ENCODE peak calls at places on chromosomes 16 and 17, in six cellular contexts. T is cardiac fibroblast, C is esophagus muscularis mucosa, L is body of pancreas, P is kidney, O is BE2C. U is an unnamed sample.

GRCh38 chr16:1100084-1100800 is 4.2 kb upstream of the C1QTNF8 start:
- DNase-seq in C (no peak), P (no peak), O (no peak), L (no peak), T (no peak), U (no peak)

GRCh38 chr16:35497399-35497798 is 2038.0 kb downstream of the TP53TG3F start:
- DNase-seq in C (no peak), P (no peak), L (no peak), T (no peak), O (no peak), U (no peak)

GRCh38 chr16:86545481-86545880 is 9.6 kb downstream of the MTHFSD start:
- DNase-seq in C (no peak), T (no peak), P (no peak), O (no peak), L (no peak), U (no peak)

GRCh38 chr16:58464047-58464915 is 35.7 kb upstream of the NDRG4 start:
- DNase-seq in P (no peak), C (no peak), T (no peak), L (peak), O (peak), U (no peak)

GRCh38 chr16:87728026-87728425 is 37.8 kb downstream of the KLHDC4 start:
- DNase-seq in O (no peak), T (peak), L (no peak), C (no peak), P (no peak), U (no peak)

GRCh38 chr17:75153854-75154194 is 488 bp downstream of the JPT1 start:
- DNase-seq in T (no peak), L (no peak), P (peak), O (peak), C (no peak), U (no peak)

GRCh38 chr17:14067347-14067746 is 2.0 kb upstream of the COX10 start:
- DNase-seq in C (no peak), L (no peak), T (no peak), O (no peak), P (no peak), U (no peak)

GRCh38 chr16:15858921-15859668 is 2.3 kb upstream of the MYH11 start:
- DNase-seq in L (no peak), P (no peak), O (no peak), C (no peak), T (no peak), U (no peak)

GRCh38 chr17:17492085-17492484 is 4.1 kb downstream of the RASD1 start:
- DNase-seq in T (no peak), O (no peak), L (no peak), C (no peak), P (no peak), U (no peak)

GRCh38 chr17:2466936-2467335 is 44.8 kb downstream of the METTL16 start:
- DNase-seq in C (peak), T (no peak), P (no peak), L (no peak), O (no peak), U (peak)

GRCh38 chr17:80847506-80848230 is 144.0 kb upstream of the CHMP6 start:
- DNase-seq in O (no peak), P (peak), C (no peak), T (no peak), L (no peak), U (no peak)

GRCh38 chr16:5328546-5328945 is 231.0 kb upstream of the EEF2KMT start:
- DNase-seq in L (no peak), O (peak), C (no peak), P (no peak), T (no peak), U (no peak)

GRCh38 chr16:5072334-5073278 is 963 bp downstream of the ALG1 start:
- DNase-seq in C (no peak), T (no peak), P (no peak), O (no peak), L (no peak), U (no peak)

GRCh38 chr16:83458612-83459011 is 349.2 kb upstream of the HSBP1 start:
- DNase-seq in L (no peak), P (no peak), O (no peak), T (peak), C (no peak), U (peak)

GRCh38 chr16:85677383-85677967 is 11.3 kb downstream of the GINS2 start:
- DNase-seq in T (no peak), L (no peak), P (no peak), C (no peak), O (no peak), U (no peak)

GRCh38 chr17:1783834-1784611 is 22.2 kb downstream of the SERPINF1 start:
- DNase-seq in O (peak), L (peak), T (peak), P (peak), C (peak), U (peak)

GRCh38 chr16:27449434-27450188 is 47.6 kb downstream of the IL21R start:
- DNase-seq in T (no peak), O (no peak), C (no peak), P (no peak), L (peak), U (no peak)

GRCh38 chr16:11955713-11956123 is 9.3 kb upstream of the TNFRSF17 start:
- DNase-seq in O (no peak), L (no peak), P (no peak), T (peak), C (no peak), U (no peak)

GRCh38 chr17:4509923-4510614 is 11.4 kb downstream of the SPNS2 start:
- DNase-seq in T (no peak), C (no peak), O (no peak), P (peak), L (peak), U (no peak)

GRCh38 chr16:20504418-20504817 is 53.1 kb downstream of the ACSM2A start:
- DNase-seq in O (no peak), C (peak), P (no peak), L (no peak), T (no peak), U (no peak)

GRCh38 chr17:63181856-63182255 is 215.8 kb downstream of the TANC2 start:
- DNase-seq in P (no peak), O (no peak), L (no peak), T (no peak), C (no peak), U (no peak)

GRCh38 chr17:4658478-4659305 is 17.2 kb upstream of the ALOX15 start:
- DNase-seq in O (peak), L (no peak), P (no peak), T (peak), C (no peak), U (no peak)

GRCh38 chr16:60151987-60152386 is 1417.9 kb upstream of the GOT2 start:
- DNase-seq in O (no peak), P (no peak), L (no peak), C (no peak), T (no peak), U (no peak)

GRCh38 chr17:17077101-17077500 is 34.8 kb downstream of the MPRIP start:
- DNase-seq in C (no peak), T (no peak), P (peak), L (no peak), O (no peak), U (no peak)

GRCh38 chr16:10964891-10965326 is 20.5 kb downstream of the CLEC16A start:
- DNase-seq in P (no peak), L (no peak), O (no peak), T (no peak), C (no peak), U (no peak)

GRCh38 chr16:85490971-85491771 is 122.0 kb upstream of the GSE1 start:
- DNase-seq in C (no peak), T (no peak), O (no peak), L (peak), P (no peak), U (no peak)

GRCh38 chr17:79779088-79779529 is 1.2 kb downstream of the CBX2 start:
- DNase-seq in P (peak), L (no peak), T (no peak), C (no peak), O (no peak), U (no peak)
- H3K4me3 ChIP-seq in P (no peak), L (no peak), T (peak), C (peak), O (peak), U (peak)

DNA sequence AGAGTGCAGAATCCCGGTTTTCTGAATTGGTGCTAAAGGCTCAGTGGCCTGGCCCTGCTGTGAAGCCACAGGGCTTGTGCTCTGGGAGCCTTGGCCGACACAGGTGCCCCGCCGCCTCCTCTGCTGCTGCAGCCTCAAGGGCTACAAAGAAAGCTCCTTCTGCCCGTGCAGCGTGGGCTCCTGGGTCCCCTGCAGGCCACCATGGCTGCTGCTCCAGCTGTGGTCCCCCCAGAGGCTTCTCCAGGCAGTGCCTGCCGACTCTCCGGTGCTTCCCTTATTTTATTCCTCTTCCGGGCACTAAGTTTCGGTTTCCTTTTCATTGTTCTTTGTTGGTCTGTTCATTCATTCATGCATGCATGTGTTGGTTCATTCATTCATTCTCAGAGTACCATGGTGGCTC is 53.1 kb downstream of the CMIP start:
- DNase-seq in O (no peak), P (peak), L (no peak), T (no peak), C (no peak), U (no peak)
- TF ChIP-seq CTCF in O (no peak), P (no peak), L (no peak), T (no peak), C (no peak), U (no peak)

GRCh38 chr17:33012522-33013033 is 20.9 kb downstream of the SPACA3 start:
- DNase-seq in O (no peak), C (no peak), T (peak), P (no peak), L (no peak), U (no peak)
- H3K4me3 ChIP-seq in O (no peak), C (no peak), T (no peak), P (no peak), L (no peak), U (no peak)

GRCh38 chr17:68531252-68531651 is 19.0 kb downstream of the PRKAR1A start:
- DNase-seq in P (no peak), C (no peak), T (no peak), O (no peak), L (no peak), U (no peak)

GRCh38 chr17:68534714-68535113 is 22.5 kb downstream of the PRKAR1A start:
- DNase-seq in T (no peak), P (no peak), O (no peak), C (no peak), L (no peak), U (no peak)

GRCh38 chr17:68535903-68536302 is 23.7 kb downstream of the PRKAR1A start:
- DNase-seq in T (no peak), L (no peak), O (no peak), P (no peak), C (no peak), U (no peak)

GRCh38 chr17:68533887-68534700 is 21.9 kb downstream of the PRKAR1A start:
- DNase-seq in T (peak), O (no peak), L (no peak), C (no peak), P (no peak), U (no peak)

GRCh38 chr17:68532826-68533225 is 20.6 kb downstream of the PRKAR1A start:
- DNase-seq in T (no peak), P (no peak), O (no peak), C (no peak), L (no peak), U (no peak)
- TF ChIP-seq CTCF in T (no peak), P (no peak), O (no peak), C (no peak), L (no peak), U (no peak)

GRCh38 chr16:2476741-2477140 is 1.8 kb downstream of the TBC1D24 start:
- DNase-seq in O (no peak), C (no peak), L (peak), T (no peak), P (no peak), U (no peak)
- H3K4me3 ChIP-seq in O (no peak), C (no peak), L (no peak), T (no peak), P (no peak), U (no peak)

GRCh38 chr17:28912281-28912937 is 9.5 kb upstream of the DHRS13 start:
- DNase-seq in P (no peak), O (no peak), T (no peak), C (no peak), L (no peak), U (no peak)
- TF ChIP-seq CTCF in P (no peak), O (peak), T (peak), C (no peak), L (no peak), U (peak)

GRCh38 chr17:8859804-8860430 is 7.6 kb downstream of the PIK3R6 start:
- DNase-seq in O (no peak), P (no peak), T (no peak), L (no peak), C (no peak), U (no peak)
- H3K4me3 ChIP-seq in O (no peak), P (no peak), T (no peak), L (no peak), C (no peak), U (no peak)

GRCh38 chr16:51305337-51305736 is 154.3 kb upstream of the SALL1 start:
- DNase-seq in P (no peak), C (no peak), L (no peak), O (no peak), T (no peak), U (no peak)

GRCh38 chr16:51298800-51299199 is 147.7 kb upstream of the SALL1 start:
- DNase-seq in T (no peak), O (no peak), L (no peak), C (no peak), P (no peak), U (no peak)

GRCh38 chr16:51306116-51306515 is 155.0 kb upstream of the SALL1 start:
- DNase-seq in L (no peak), T (no peak), P (no peak), O (no peak), C (no peak), U (no peak)

GRCh38 chr16:51302042-51302441 is 151.0 kb upstream of the SALL1 start:
- DNase-seq in C (no peak), L (no peak), O (no peak), P (no peak), T (no peak), U (no peak)
- TF ChIP-seq CTCF in C (no peak), L (no peak), O (no peak), P (no peak), T (no peak), U (peak)

GRCh38 chr16:49857423-49858181 is 1.7 kb upstream of the ZNF423 start:
- DNase-seq in O (peak), T (peak), C (no peak), P (peak), L (peak), U (no peak)
- H3K4me3 ChIP-seq in O (peak), T (peak), C (peak), P (peak), L (peak), U (peak)

GRCh38 chr17:51799981-51800380 is 358.5 kb downstream of the CA10 start:
- DNase-seq in T (no peak), L (no peak), O (no peak), C (no peak), P (no peak), U (no peak)

GRCh38 chr17:51803161-51803560 is 355.4 kb downstream of the CA10 start:
- DNase-seq in C (no peak), O (no peak), L (no peak), P (no peak), T (no peak), U (no peak)

GRCh38 chr17:51805220-51805619 is 353.3 kb downstream of the CA10 start:
- DNase-seq in T (no peak), L (no peak), P (no peak), O (no peak), C (no peak), U (no peak)

GRCh38 chr17:51801626-51802025 is 356.9 kb downstream of the CA10 start:
- DNase-seq in C (no peak), T (no peak), P (no peak), L (no peak), O (no peak), U (no peak)

GRCh38 chr17:51802544-51802943 is 356.0 kb downstream of the CA10 start:
- DNase-seq in C (no peak), L (no peak), P (no peak), O (peak), T (no peak), U (no peak)
- TF ChIP-seq CTCF in C (no peak), L (no peak), P (no peak), O (no peak), T (no peak), U (no peak)

U was measured in epithelial cell of proximal tubule.